ENCODE peak calls at places on chromosomes 2 and 18, in seven cellular contexts. J, C, D, O, R, W and Q are unnamed samples.

GRCh38 chr2:31539505-31539904 is 41.2 kb downstream of the SRD5A2 start:
- DNase-seq in J (no peak), C (no peak), D (no peak), O (no peak), R (no peak), W (no peak), Q (no peak)

GRCh38 chr2:80007722-80008503 is 296.6 kb downstream of the LRRTM1 start:
- DNase-seq in J (no peak), C (no peak), D (no peak), O (no peak), R (no peak), W (no peak), Q (no peak)

GRCh38 chr2:233571462-233571861 is 4.9 kb upstream of the USP40 start:
- DNase-seq in J (no peak), C (no peak), D (no peak), O (no peak), R (no peak), W (no peak), Q (no peak)

GRCh38 chr2:220219371-220219770 is 591.9 kb downstream of the SLC4A3 start:
- DNase-seq in J (no peak), C (no peak), D (no peak), O (no peak), R (no peak), W (no peak), Q (no peak)

GRCh38 chr2:54106631-54107454 is 8.6 kb upstream of the ACYP2 start:
- DNase-seq in J (no peak), C (no peak), D (peak; percentile 72), O (peak; percentile 31), R (no peak), W (no peak), Q (no peak)

GRCh38 chr18:72799106-72799505 is 68.7 kb downstream of the NETO1 start:
- DNase-seq in J (no peak), C (no peak), D (no peak), O (no peak), R (no peak), W (no peak), Q (no peak)

GRCh38 chr2:100984892-100985307 is 17.2 kb upstream of the RPL31 start:
- DNase-seq in J (peak; percentile 67), C (peak; percentile 76), D (peak; percentile 82), O (peak; percentile 80), R (peak; percentile 83), W (peak; percentile 8), Q (peak; percentile 86)

GRCh38 chr2:27179344-27180000 is 30.7 kb downstream of the TCF23 start:
- DNase-seq in J (no peak), C (no peak), D (no peak), O (no peak), R (no peak), W (no peak), Q (no peak)

GRCh38 chr18:24019641-24020331 is 5.2 kb downstream of the TTC39C start:
- DNase-seq in J (no peak), C (no peak), D (no peak), O (no peak), R (no peak), W (no peak), Q (no peak)

GRCh38 chr18:67710639-67711038 is 194.1 kb upstream of the DSEL start:
- DNase-seq in J (no peak), C (no peak), D (peak; percentile 13), O (no peak), R (no peak), W (no peak), Q (no peak)

GRCh38 chr2:240346015-240346752 is 89.3 kb upstream of the GPC1 start:
- DNase-seq in J (no peak), C (no peak), D (no peak), O (no peak), R (peak; percentile 22), W (no peak), Q (no peak)

GRCh38 chr2:38057651-38058410 is 18.1 kb downstream of the CYP1B1 start:
- DNase-seq in J (no peak), C (no peak), D (no peak), O (no peak), R (no peak), W (no peak), Q (no peak)

GRCh38 chr2:32009479-32010256 is 1.1 kb downstream of the MEMO1 start:
- DNase-seq in J (no peak), C (peak; percentile 35), D (peak; percentile 35), O (peak; percentile 33), R (peak; percentile 71), W (no peak), Q (peak; percentile 73)

GRCh38 chr2:101754613-101755012 is 57.1 kb downstream of the MAP4K4 start:
- DNase-seq in J (no peak), C (no peak), D (peak; percentile 35), O (no peak), R (no peak), W (no peak), Q (no peak)

GRCh38 chr2:164530464-164530863 is 90.8 kb downstream of the GRB14 start:
- DNase-seq in J (no peak), C (no peak), D (no peak), O (no peak), R (no peak), W (no peak), Q (no peak)

GRCh38 chr2:3187467-3187866 is 190.2 kb downstream of the EIPR1 start:
- DNase-seq in J (no peak), C (no peak), D (no peak), O (no peak), R (peak; percentile 15), W (no peak), Q (no peak)

GRCh38 chr2:45259144-45259543 is 249.9 kb upstream of the SIX2 start:
- DNase-seq in J (no peak), C (no peak), D (no peak), O (peak; percentile 40), R (no peak), W (no peak), Q (no peak)

GRCh38 chr18:44474067-44474411 is 206.6 kb upstream of the SETBP1 start:
- DNase-seq in J (no peak), C (no peak), D (no peak), O (no peak), R (no peak), W (no peak), Q (no peak)

GRCh38 chr2:128499367-128500135 is 180.9 kb upstream of the HS6ST1 start:
- DNase-seq in J (no peak), C (no peak), D (no peak), O (peak; percentile 17), R (no peak), W (no peak), Q (no peak)
- H3K4me1 ChIP-seq in J (no peaks in the 10 kb centered on the region), C (peaks cover 13% of the 10 kb centered on the region), D (no peaks in the 10 kb centered on the region), O (peaks cover 6% of the 10 kb centered on the region), R (no peaks in the 10 kb centered on the region), W (no peaks in the 10 kb centered on the region), Q (no peaks in the 10 kb centered on the region)

GRCh38 chr18:76572517-76573247 is 77.6 kb upstream of the ZNF516 start:
- DNase-seq in J (no peak), C (no peak), D (peak; percentile 7), O (no peak), R (no peak), W (no peak), Q (no peak)
- TF ChIP-seq CTCF in J (no peak), C (no peak), D (no peak), O (no peak), R (no peak), W (no peak), Q (peak; percentile 8)

GRCh38 chr2:69177785-69178636 is 165.0 kb downstream of the ANTXR1 start:
- DNase-seq in J (peak; percentile 85), C (peak; percentile 80), D (peak; percentile 93), O (peak; percentile 78), R (peak; percentile 82), W (peak; percentile 38), Q (peak; percentile 97)
- TF ChIP-seq POLR2A in J (no peak), C (no peak), D (no peak), O (no peak), R (no peak), W (peak; percentile 42), Q (no peak)

GRCh38 chr2:150485114-150485870 is 2.2 kb downstream of the RND3 start:
- DNase-seq in J (peak; percentile 45), C (peak; percentile 74), D (peak; percentile 80), O (peak; percentile 89), R (peak; percentile 90), W (no peak), Q (peak; percentile 92)
- H3K4me1 ChIP-seq in J (no peaks in the 10 kb centered on the region), C (peaks cover 43% of the 10 kb centered on the region), D (peaks cover 49% of the 10 kb centered on the region), O (peaks cover 35% of the 10 kb centered on the region), R (no peaks in the 10 kb centered on the region), W (peaks cover 6% of the 10 kb centered on the region), Q (peaks cover 46% of the 10 kb centered on the region)